ENCODE peak calls at places on chromosomes 11 and 22, in four cellular contexts. O is upper lobe of right lung; I is transverse colon; P is CD8-positive, alpha-beta memory T cell. X is an unnamed sample. For H3K27me3, the result is how much of the 10 kb centered on the place peaks cover.

GRCh38 chr22:34454598-34454997 is 534.3 kb upstream of the LARGE1 start:
- DNase-seq in I (no peak), O (no peak), P (no peak), X (peak)

GRCh38 chr11:133383689-133384088 is 148.6 kb downstream of the OPCML start:
- DNase-seq in P (no peak), I (no peak), O (no peak), X (peak)

GRCh38 chr11:89491141-89491690 is at the start of gene NOX4:
- DNase-seq in P (no peak), I (no peak), O (peak), X (no peak)

GRCh38 chr22:19105867-19106802 is 16.1 kb downstream of the DGCR2 start:
- DNase-seq in P (peak), I (no peak), O (peak), X (no peak)

GRCh38 chr22:37484115-37485005 is 1.8 kb downstream of the MFNG start:
- DNase-seq in O (peak), I (peak), P (peak), X (peak)

GRCh38 chr11:30603357-30603756 is 17.2 kb upstream of the MPPED2 start:
- DNase-seq in P (no peak), O (no peak), I (no peak), X (no peak)

GRCh38 chr22:19383292-19383691 is 48.2 kb downstream of the HIRA start:
- DNase-seq in I (no peak), P (no peak), O (no peak), X (no peak)

GRCh38 chr11:79520086-79520485 is 79.3 kb upstream of the TENM4 start:
- DNase-seq in I (no peak), O (no peak), P (no peak), X (no peak)

GRCh38 chr22:43443072-43443471 is 31.3 kb downstream of the MPPED1 start:
- DNase-seq in P (no peak), I (no peak), O (peak), X (no peak)

GRCh38 chr22:19639610-19640135 is 74.6 kb upstream of the SEPTIN5 start:
- DNase-seq in O (no peak), I (no peak), P (no peak), X (no peak)

GRCh38 chr11:63923319-63923718 is 6.4 kb upstream of the RCOR2 start:
- DNase-seq in P (no peak), O (no peak), I (no peak), X (no peak)

GRCh38 chr11:117879516-117880480 is 3.3 kb upstream of the FXYD6 start:
- DNase-seq in P (no peak), O (no peak), I (no peak), X (no peak)

DNA sequence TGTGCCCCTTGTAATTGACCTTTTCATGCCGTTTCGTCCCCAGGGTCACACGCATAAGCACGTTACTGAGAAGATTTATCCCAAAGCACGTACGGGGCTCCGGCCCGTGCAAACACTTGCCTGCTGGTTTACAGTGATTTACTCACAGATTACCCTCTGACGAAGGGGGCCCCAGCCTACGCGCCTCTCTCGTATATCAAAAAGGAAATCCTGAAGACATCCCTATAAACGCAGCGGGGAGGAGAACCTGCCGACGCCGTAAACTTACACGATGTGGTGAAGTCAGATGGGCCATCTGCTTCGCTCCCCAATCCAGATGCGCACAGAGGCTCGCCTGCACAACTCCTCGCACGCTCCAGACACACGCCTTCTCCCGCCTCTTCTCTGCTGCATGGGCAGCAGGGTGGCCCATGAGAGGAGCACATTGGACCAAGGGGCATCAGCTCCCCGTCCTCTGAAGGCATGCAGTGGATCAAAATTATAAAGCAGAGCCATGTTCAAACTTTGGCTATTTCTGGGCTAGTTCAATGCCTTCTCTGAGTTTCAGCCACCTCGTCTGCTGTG is 123.6 kb downstream of the MN1 start:
- DNase-seq in I (no peak), P (no peak), O (no peak), X (no peak)
- H3K27me3 ChIP-seq in I (under half), P (under half), O (under half), X (under half)

GRCh38 chr11:46256540-46257001 is 20.9 kb upstream of the CREB3L1 start:
- DNase-seq in O (no peak), P (no peak), I (no peak), X (no peak)

GRCh38 chr11:46263120-46263519 is 14.3 kb upstream of the CREB3L1 start:
- DNase-seq in O (no peak), P (no peak), I (no peak), X (peak)

GRCh38 chr11:46264030-46264429 is 13.4 kb upstream of the CREB3L1 start:
- DNase-seq in O (no peak), I (no peak), P (no peak), X (no peak)

GRCh38 chr11:46264976-46265375 is 12.5 kb upstream of the CREB3L1 start:
- DNase-seq in O (no peak), P (no peak), I (no peak), X (no peak)

DNA sequence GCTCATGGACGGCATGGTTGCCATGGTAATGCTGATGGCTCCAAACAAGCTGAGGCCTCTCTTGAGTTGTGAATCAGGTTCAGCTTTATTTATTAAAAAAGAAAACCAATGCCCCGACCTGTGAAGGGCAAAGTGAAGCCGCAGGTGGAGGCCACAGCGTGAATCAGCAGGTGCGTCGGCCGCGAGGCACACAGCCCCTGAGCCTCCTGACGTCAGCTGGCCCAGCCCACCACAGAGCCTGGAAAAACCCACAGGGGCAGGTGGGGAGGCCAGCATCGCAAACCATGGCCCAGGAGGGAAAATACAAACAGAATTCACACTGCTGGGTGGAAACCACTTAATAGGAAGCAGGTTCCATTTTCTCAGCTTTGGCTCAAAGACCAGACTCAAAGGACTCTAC is 17.3 kb upstream of the CREB3L1 start:
- DNase-seq in I (no peak), P (no peak), O (no peak), X (no peak)
- H3K27me3 ChIP-seq in I (under half), P (under half), O (under half), X (under half)

DNA sequence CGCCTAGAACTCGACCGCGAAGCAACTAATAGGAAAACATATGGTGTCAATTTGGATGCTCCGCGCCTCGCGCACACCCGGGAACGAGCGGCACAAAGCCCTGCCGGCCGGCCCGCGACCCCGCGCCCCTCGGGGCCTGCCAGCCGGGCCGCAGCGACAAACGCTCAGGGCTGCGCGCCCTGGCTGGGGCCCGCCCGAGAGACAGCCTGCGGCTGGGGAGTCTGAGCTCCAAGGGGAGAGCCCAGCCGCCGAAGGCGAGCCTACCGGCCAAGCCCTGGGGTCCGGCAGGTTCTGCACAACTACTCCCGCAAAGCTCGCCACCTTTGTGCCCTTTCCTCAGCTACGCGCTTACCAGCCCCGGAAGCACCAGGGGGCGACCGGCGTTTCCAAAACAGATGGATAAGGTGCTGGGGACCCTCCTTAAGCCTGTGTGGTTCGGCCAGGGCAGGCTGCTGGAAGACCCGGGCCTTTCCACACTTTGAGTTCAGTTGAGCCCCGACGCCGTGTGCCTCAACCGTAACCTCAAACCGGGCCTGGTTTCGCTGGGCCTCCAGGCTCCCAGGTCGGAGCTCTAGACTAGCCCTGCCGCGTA is 6.0 kb downstream of the PAX6 start:
- DNase-seq in I (no peak), O (no peak), P (no peak), X (no peak)
- H3K27me3 ChIP-seq in I (half or more), O (half or more), P (half or more), X (half or more)

GRCh38 chr11:120021978-120022377 is 115.9 kb downstream of the TRIM29 start:
- DNase-seq in P (no peak), O (no peak), I (peak), X (no peak)

GRCh38 chr11:120022617-120023016 is 115.3 kb downstream of the TRIM29 start:
- DNase-seq in I (peak), P (no peak), O (no peak), X (no peak)

GRCh38 chr11:120021391-120021953 is 116.4 kb downstream of the TRIM29 start:
- DNase-seq in I (no peak), P (no peak), O (no peak), X (no peak)

GRCh38 chr11:120020486-120020885 is 117.4 kb downstream of the TRIM29 start:
- DNase-seq in O (no peak), P (no peak), I (no peak), X (no peak)

GRCh38 chr11:120020981-120021380 is 116.9 kb downstream of the TRIM29 start:
- DNase-seq in I (no peak), O (no peak), P (no peak), X (no peak)
- H3K27me3 ChIP-seq in I (under half), O (under half), P (under half), X (under half)

DNA sequence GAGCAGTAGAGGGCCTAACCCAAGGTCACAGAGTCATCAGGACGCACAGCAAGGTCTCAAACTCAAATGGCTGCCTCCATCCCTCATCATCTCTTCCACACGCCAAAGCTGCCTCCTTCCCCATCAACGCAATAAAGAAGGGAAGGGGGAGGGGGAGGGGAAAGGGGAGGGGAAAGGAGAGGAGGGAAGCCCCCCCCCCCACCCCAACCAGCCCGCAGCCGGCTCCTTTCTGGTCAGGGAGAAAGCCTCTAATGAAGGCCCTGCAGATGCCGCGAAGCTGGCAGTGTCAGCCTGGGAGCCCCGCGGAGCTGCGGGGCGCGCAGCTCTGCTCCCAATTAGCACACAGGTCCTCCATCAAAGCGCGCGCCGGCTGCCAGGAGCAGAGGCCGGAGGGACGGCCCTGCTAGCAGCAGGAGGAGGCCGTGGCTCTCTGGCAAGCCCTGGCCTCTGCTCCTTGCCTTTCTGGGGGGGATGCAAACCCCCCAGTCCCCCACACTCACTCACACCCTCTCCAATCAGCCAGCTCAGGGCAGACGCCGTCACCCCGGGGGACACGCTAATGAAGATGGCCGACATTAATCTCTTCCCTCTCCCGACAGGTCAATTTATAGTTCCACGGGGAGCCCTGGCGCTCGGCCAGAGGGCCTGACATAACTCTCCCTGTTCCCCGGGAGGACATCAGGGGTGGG is 70.4 kb upstream of the TCF20 start:
- DNase-seq in I (no peak), P (no peak), O (no peak), X (no peak)
- H3K27me3 ChIP-seq in I (under half), P (under half), O (under half), X (under half)

GRCh38 chr11:3854977-3855807 is at the start of gene STIM1:
- DNase-seq in I (peak), O (peak), P (peak), X (peak)
- H3K27me3 ChIP-seq in I (under half), O (under half), P (under half), X (under half)

DNA sequence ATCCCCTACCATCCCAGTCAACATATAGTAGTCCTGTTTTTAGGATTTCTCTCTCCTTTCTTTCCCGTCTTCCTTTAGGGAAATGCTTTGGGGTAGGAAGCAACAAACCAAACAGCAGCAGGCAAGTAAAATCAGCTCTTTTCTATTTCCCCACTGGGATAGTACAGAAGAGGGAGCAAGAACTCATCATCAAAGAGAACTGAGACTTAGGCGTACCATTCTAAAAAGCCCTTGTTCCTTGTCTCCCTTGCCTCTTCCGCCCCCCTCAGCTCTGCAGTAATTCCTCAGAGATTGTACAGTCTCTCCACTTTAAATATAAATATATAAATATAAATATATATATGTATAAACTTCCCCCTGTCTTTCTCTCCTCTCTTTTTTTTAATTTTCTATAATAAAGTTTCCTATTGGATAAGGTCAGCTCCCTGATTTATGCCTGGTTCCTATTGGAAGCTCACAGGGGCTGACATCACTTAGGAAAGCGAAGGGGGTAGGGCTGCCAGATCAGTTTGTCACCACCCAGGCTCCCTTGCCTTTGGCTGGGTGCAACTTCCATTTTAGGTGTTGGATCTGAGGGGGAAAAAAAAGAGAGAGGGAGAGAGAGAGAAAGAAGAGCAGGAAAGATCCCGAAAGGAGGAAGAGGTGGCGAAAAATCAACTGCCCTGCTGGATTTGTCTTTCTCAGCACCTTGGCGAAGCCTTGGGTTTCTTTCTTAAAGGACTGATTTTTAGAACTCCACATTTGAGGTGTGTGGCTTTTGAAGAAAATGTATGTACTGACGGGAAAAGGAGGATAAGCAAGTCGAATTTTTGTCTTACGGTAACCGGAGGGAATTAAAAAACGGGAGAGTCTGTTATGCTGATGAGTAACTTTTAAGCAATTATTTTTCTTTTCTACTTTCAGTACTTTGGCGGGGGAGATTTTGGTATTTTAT is at the start of gene CTNND1:
- DNase-seq in P (no peak), O (peak), I (peak), X (peak)
- H3K27me3 ChIP-seq in P (under half), O (under half), I (under half), X (under half)

GRCh38 chr11:14362613-14363012 is 3.6 kb upstream of the RRAS2 start:
- DNase-seq in P (no peak), O (no peak), I (no peak), X (no peak)
- H3K27me3 ChIP-seq in P (under half), O (under half), I (under half), X (under half)